ENCODE peak calls at places on chromosome 10, in four cellular contexts. Y is K562, X is HepG2, G is GM12878. I is an unnamed sample.

GRCh38 chr10:99870051-99870730 is 87.8 kb downstream of the ABCC2 start:
- DNase-seq in Y (no peak), X (no peak), G (no peak), I (no peak)

GRCh38 chr10:89163265-89163995 is 43.7 kb downstream of the CH25H start:
- DNase-seq in G (peak), X (no peak), Y (no peak), I (no peak)

GRCh38 chr10:47031251-47031952 is 120.2 kb downstream of the PTPN20 start:
- DNase-seq in Y (peak), G (no peak), X (no peak), I (peak)

GRCh38 chr10:121753726-121754476 is 155.7 kb upstream of the FGFR2 start:
- DNase-seq in X (no peak), G (peak), Y (peak), I (no peak)

GRCh38 chr10:112189465-112189864 is 5.9 kb upstream of the GPAM start:
- DNase-seq in G (no peak), Y (no peak), X (no peak), I (no peak)

GRCh38 chr10:78981970-78982281 is 86.8 kb upstream of the ZMIZ1 start:
- DNase-seq in X (peak), Y (no peak), G (no peak), I (peak)

GRCh38 chr10:17375936-17376584 is 78.3 kb downstream of the ST8SIA6 start:
- DNase-seq in G (no peak), Y (peak), X (peak), I (peak)

GRCh38 chr10:21135396-21135973 is 238.4 kb upstream of the NEBL start:
- DNase-seq in G (no peak), X (no peak), Y (no peak), I (no peak)

GRCh38 chr10:121002586-121003205 is 151.5 kb downstream of the WDR11 start:
- DNase-seq in G (no peak), Y (no peak), X (no peak), I (no peak)

GRCh38 chr10:29681700-29682444 is 47.1 kb upstream of the SVIL start:
- DNase-seq in Y (no peak), X (no peak), G (no peak), I (no peak)

GRCh38 chr10:85429126-85429525 is 937.5 kb downstream of the GRID1 start:
- DNase-seq in X (no peak), Y (no peak), G (no peak), I (no peak)

GRCh38 chr10:132326925-132327324 is 5.1 kb upstream of the LRRC27 start:
- DNase-seq in G (no peak), Y (no peak), X (no peak), I (no peak)

GRCh38 chr10:61410353-61410752 is 42.8 kb downstream of the TMEM26 start:
- DNase-seq in G (no peak), X (no peak), Y (no peak), I (no peak)

GRCh38 chr10:48450811-48451466 is 144.5 kb downstream of the MAPK8 start:
- DNase-seq in G (no peak), Y (no peak), X (no peak), I (no peak)

GRCh38 chr10:7408494-7409044 is 2.3 kb downstream of the SFMBT2 start:
- DNase-seq in Y (peak), X (no peak), G (no peak), I (peak)

GRCh38 chr10:20503186-20503585 is 393.9 kb downstream of the NEBL start:
- DNase-seq in Y (no peak), X (no peak), G (no peak), I (no peak)

GRCh38 chr10:126179637-126180036 is 208.6 kb downstream of the ADAM12 start:
- DNase-seq in Y (no peak), G (no peak), X (no peak), I (no peak)

GRCh38 chr10:116742367-116743265 is at the start of gene HSPA12A:
- DNase-seq in G (no peak), Y (peak), X (no peak), I (peak)

GRCh38 chr10:34666008-34666700 is 148.9 kb downstream of the PARD3 start:
- DNase-seq in Y (peak), G (peak), X (no peak), I (no peak)

GRCh38 chr10:306654-307185 is 171.5 kb downstream of the ZMYND11 start:
- DNase-seq in Y (no peak), X (peak), G (no peak), I (peak)

GRCh38 chr10:89086801-89087513 is 96.4 kb downstream of the FAS start:
- DNase-seq in G (no peak), X (no peak), Y (no peak), I (peak)

GRCh38 chr10:43136995-43137700 is 1.1 kb upstream of the CSGALNACT2 start:
- DNase-seq in X (no peak), Y (no peak), G (no peak), I (no peak)

GRCh38 chr10:9635691-9636090 is 1382.0 kb upstream of the CELF2 start:
- DNase-seq in X (no peak), Y (no peak), G (no peak), I (no peak)

GRCh38 chr10:3095373-3096139 is 28.2 kb downstream of the PFKP start:
- DNase-seq in X (peak), Y (peak), G (peak), I (no peak)

GRCh38 chr10:921471-922414 is 9.8 kb downstream of the LARP4B start:
- DNase-seq in X (no peak), Y (no peak), G (no peak), I (no peak)

GRCh38 chr10:30219977-30220751 is 128.9 kb downstream of the MTPAP start:
- DNase-seq in Y (no peak), X (peak), G (no peak), I (no peak)

GRCh38 chr10:131431541-131431940 is 120.0 kb upstream of the TCERG1L start:
- DNase-seq in Y (no peak), X (no peak), G (no peak), I (no peak)

GRCh38 chr10:48306870-48307531 is 524 bp downstream of the MAPK8 start:
- DNase-seq in G (no peak), X (peak), Y (peak), I (no peak)

GRCh38 chr10:99827906-99828305 is 45.5 kb downstream of the ABCC2 start:
- DNase-seq in X (no peak), G (no peak), Y (no peak), I (no peak)

GRCh38 chr10:120979435-120980315 is 128.5 kb downstream of the WDR11 start:
- DNase-seq in X (peak), Y (no peak), G (no peak), I (peak)

GRCh38 chr10:118286051-118286838 is 55.9 kb downstream of the FAM204A start:
- DNase-seq in G (no peak), Y (no peak), X (no peak), I (no peak)

GRCh38 chr10:97533888-97534287 is 35.2 kb downstream of the UBTD1 start:
- DNase-seq in X (no peak), Y (no peak), G (no peak), I (no peak)

GRCh38 chr10:60757422-60757895 is 20.8 kb upstream of the CDK1 start:
- DNase-seq in X (no peak), G (no peak), Y (no peak), I (no peak)

GRCh38 chr10:74842301-74842700 is 15.9 kb downstream of the KAT6B start:
- DNase-seq in Y (no peak), G (no peak), X (no peak), I (no peak)

GRCh38 chr10:130022071-130022470 is 58.0 kb upstream of the EBF3 start:
- DNase-seq in Y (no peak), G (no peak), X (no peak), I (no peak)

GRCh38 chr10:102280397-102281015 is 35.2 kb downstream of the GBF1 start:
- DNase-seq in G (no peak), Y (no peak), X (no peak), I (no peak)

GRCh38 chr10:130193493-130194193 is 57.5 kb downstream of the GLRX3 start:
- DNase-seq in G (no peak), X (no peak), Y (no peak), I (no peak)

GRCh38 chr10:8396675-8397074 is 342.2 kb downstream of the GATA3 start:
- DNase-seq in Y (no peak), X (no peak), G (no peak), I (no peak)

DNA sequence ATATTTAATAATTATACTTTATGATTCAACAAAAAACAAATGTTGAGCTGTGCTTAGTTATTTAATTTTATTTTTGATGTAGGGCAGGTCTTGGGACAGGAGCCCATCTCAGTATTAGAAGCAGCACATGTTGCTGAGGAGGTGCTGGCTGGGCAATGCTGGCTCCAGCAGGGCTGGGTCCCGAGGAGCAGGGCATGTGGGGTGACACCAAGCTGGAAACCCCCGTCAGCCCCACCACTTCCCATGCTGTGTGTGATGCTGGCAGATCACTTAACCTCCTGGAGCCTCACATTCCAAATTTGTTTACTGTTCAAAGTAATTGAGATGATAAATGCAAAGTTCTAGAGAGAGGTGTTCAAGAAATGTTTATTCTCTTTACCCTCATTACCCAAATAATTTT is 335.4 kb upstream of the KLF6 start:
- DNase-seq in X (no peak), G (no peak), Y (no peak), I (no peak)
- TF ChIP-seq USF2 in X (no peak), G (no peak), Y (no peak), I (no peak)

GRCh38 chr10:33542747-33543505 is 208.5 kb upstream of the NRP1 start:
- DNase-seq in G (no peak), X (no peak), Y (no peak), I (no peak)
- TF ChIP-seq CREM in G (no peak), X (no peak), Y (no peak), I (no peak)

GRCh38 chr10:109762556-109762955 is 160.8 kb downstream of the XPNPEP1 start:
- DNase-seq in Y (no peak), G (no peak), X (no peak), I (no peak)
- TF ChIP-seq USF2 in Y (no peak), G (no peak), X (no peak), I (no peak)

DNA sequence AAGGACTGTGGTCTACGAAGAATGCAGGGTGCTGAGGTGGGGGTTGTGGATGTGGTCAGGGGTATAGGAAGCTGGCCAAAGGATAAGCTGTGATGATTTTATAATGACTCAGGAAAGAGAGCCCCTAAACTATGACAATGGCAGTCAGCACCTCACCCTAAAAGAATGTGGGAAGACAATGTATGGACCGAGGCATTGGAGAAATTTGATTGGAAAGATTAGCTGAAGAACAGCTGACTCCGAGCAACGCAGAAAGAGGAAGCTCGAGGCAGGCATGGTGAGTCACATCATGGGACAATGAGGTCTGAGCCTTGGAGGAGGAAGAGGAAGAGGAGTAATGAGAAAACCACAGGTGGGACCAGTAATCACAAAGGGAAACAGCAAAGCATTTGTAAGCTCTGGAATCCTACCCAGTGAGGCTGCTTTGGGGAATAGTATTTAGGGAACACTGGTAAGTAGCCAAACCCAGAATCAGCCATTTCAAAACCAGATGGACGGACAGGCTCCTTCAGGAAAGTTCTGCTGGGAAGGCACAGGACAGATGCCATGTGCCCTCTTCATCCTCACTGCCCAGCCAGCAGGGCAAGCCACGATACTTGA is 295.4 kb downstream of the PRPF18 start:
- DNase-seq in X (no peak), Y (no peak), G (no peak), I (no peak)
- TF ChIP-seq CREM in X (no peak), Y (no peak), G (no peak), I (no peak)

DNA sequence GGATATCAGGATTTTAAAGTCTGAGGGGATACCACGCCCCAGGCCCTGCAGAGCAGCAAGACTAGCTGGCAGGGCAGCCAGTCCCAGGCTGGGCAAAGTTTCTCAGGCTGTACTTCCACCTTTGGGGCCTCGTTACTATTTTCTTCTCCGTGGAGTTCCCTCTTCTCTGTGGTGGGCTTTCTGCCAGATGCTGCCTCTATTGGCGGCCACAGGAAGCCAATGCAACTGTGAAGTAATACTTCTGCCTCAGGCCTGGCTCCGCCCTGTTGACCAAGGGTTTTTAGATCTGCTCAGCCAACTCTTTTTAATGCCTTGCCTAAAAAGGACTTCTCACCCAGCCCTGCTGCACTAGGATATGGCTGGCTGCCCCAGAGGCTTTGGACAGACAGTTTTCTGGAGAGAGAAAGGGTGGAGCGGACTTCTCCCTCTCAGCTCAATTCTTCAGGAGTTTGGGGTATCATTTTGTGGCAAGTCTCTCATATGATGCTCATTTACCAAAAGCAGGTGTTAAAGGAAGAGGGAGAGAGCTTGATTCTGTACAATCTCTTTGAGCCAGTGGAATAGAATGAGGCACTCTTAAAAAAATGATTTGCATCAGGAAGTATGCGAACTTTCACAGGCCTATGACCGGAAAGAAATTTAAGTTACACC is 67.4 kb downstream of the HHEX start:
- DNase-seq in X (peak), Y (peak), G (peak), I (peak)
- TF ChIP-seq USF2 in X (no peak), Y (no peak), G (no peak), I (no peak)

DNA sequence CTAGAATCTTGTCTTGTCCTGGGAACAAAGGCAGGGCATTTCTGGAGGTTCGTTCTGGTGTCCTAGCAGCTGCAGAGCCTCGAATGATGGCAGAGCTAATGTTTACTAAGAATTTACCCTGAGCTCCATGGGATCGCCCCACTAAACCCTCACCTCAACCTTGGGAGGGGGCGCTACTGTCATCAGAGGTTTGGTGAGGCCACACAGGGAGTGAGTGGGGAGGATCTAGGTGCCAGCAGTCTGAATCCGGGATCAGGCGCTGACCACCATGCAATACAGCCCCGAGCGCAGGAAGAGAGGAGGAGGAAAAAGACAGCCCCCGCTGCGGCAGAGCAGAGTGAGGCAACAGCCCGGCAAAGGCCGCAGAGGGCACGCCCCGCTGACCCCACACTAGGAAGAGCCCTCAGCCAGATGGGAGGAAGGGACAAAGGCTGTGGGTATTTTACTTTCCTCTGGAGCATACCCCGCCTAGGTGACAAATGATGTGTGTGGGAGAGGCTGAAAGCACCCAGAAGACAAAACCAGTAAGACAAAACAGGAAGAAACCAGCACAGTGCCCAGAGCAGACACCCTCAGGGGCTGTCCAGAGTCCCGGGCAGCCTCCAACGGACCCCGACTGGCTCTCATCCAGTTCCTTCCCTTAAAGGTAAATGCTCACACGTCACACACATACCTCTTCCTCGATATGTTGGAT is 103.5 kb downstream of the FAM53B start:
- DNase-seq in X (no peak), G (peak), Y (peak), I (no peak)
- TF ChIP-seq CREM in X (no peak), G (no peak), Y (no peak), I (no peak)

GRCh38 chr10:26468691-26469090 is 30.6 kb downstream of the APBB1IP start:
- DNase-seq in Y (no peak), X (no peak), G (no peak), I (no peak)
- TF ChIP-seq USF2 in Y (no peak), X (no peak), G (no peak), I (no peak)

I was measured in WTC11.